ENCODE peak calls at places on chromosomes 7 and 10, in six cellular contexts. One of them, this sample, is unnamed.

GRCh38 chr7:155166673-155167370 is 96.7 kb downstream of the HTR5A start:
- DNase-seq in NCI-H460: peak
- DNase-seq in activated T-helper 1 cell treated with anti-CD3 and anti-CD28 coated beads, Interleukin-12 subunit alpha, Interleukin-12 subunit beta, Interleukin-2, Interleukin-4 antibody, amounts not matched to agents 30 ng/mL and 10 ng/mL and 1 ng/mL, durations not matched to agents 14 hours and 24 hours and 36 hours: no peak
- DNase-seq in thoracic aorta: no peak
- DNase-seq in fibroblast of lung: peak
- DNase-seq in OCI-M1: peak
- DNase-seq in this sample: no peak

GRCh38 chr10:71678057-71678805 is 41.3 kb downstream of the C10orf105 start:
- DNase-seq in thoracic aorta: no peak
- DNase-seq in fibroblast of lung: no peak
- DNase-seq in activated T-helper 1 cell treated with anti-CD3 and anti-CD28 coated beads, Interleukin-12 subunit alpha, Interleukin-12 subunit beta, Interleukin-2, Interleukin-4 antibody, amounts not matched to agents 30 ng/mL and 10 ng/mL and 1 ng/mL, durations not matched to agents 14 hours and 24 hours and 36 hours: no peak
- DNase-seq in NCI-H460: no peak
- DNase-seq in OCI-M1: no peak
- DNase-seq in this sample: no peak

GRCh38 chr10:123241391-123242141 is 87.4 kb downstream of the BUB3 start:
- DNase-seq in NCI-H460: no peak
- DNase-seq in thoracic aorta: no peak
- DNase-seq in activated T-helper 1 cell treated with anti-CD3 and anti-CD28 coated beads, Interleukin-12 subunit alpha, Interleukin-12 subunit beta, Interleukin-2, Interleukin-4 antibody, amounts not matched to agents 30 ng/mL and 10 ng/mL and 1 ng/mL, durations not matched to agents 14 hours and 24 hours and 36 hours: no peak
- DNase-seq in OCI-M1: no peak
- DNase-seq in fibroblast of lung: no peak
- DNase-seq in this sample: no peak

GRCh38 chr7:7920481-7920880 is 48.1 kb upstream of the GLCCI1 start:
- DNase-seq in activated T-helper 1 cell treated with anti-CD3 and anti-CD28 coated beads, Interleukin-12 subunit alpha, Interleukin-12 subunit beta, Interleukin-2, Interleukin-4 antibody, amounts not matched to agents 30 ng/mL and 10 ng/mL and 1 ng/mL, durations not matched to agents 14 hours and 24 hours and 36 hours: peak
- DNase-seq in thoracic aorta: no peak
- DNase-seq in OCI-M1: no peak
- DNase-seq in fibroblast of lung: no peak
- DNase-seq in NCI-H460: no peak
- DNase-seq in this sample: no peak

GRCh38 chr7:112481833-112482669 is 1.3 kb downstream of the LSMEM1 start:
- DNase-seq in activated T-helper 1 cell treated with anti-CD3 and anti-CD28 coated beads, Interleukin-12 subunit alpha, Interleukin-12 subunit beta, Interleukin-2, Interleukin-4 antibody, amounts not matched to agents 30 ng/mL and 10 ng/mL and 1 ng/mL, durations not matched to agents 14 hours and 24 hours and 36 hours: no peak
- DNase-seq in thoracic aorta: peak
- DNase-seq in NCI-H460: peak
- DNase-seq in fibroblast of lung: peak
- DNase-seq in OCI-M1: peak
- DNase-seq in this sample: no peak

GRCh38 chr10:50988792-50989191 is 85.5 kb upstream of the PRKG1 start:
- DNase-seq in activated T-helper 1 cell treated with anti-CD3 and anti-CD28 coated beads, Interleukin-12 subunit alpha, Interleukin-12 subunit beta, Interleukin-2, Interleukin-4 antibody, amounts not matched to agents 30 ng/mL and 10 ng/mL and 1 ng/mL, durations not matched to agents 14 hours and 24 hours and 36 hours: no peak
- DNase-seq in thoracic aorta: no peak
- DNase-seq in fibroblast of lung: peak
- DNase-seq in NCI-H460: no peak
- DNase-seq in OCI-M1: peak
- DNase-seq in this sample: no peak

GRCh38 chr7:158447206-158448171 is 140.1 kb downstream of the PTPRN2 start:
- DNase-seq in fibroblast of lung: no peak
- DNase-seq in OCI-M1: no peak
- DNase-seq in NCI-H460: no peak
- DNase-seq in thoracic aorta: no peak
- DNase-seq in activated T-helper 1 cell treated with anti-CD3 and anti-CD28 coated beads, Interleukin-12 subunit alpha, Interleukin-12 subunit beta, Interleukin-2, Interleukin-4 antibody, amounts not matched to agents 30 ng/mL and 10 ng/mL and 1 ng/mL, durations not matched to agents 14 hours and 24 hours and 36 hours: no peak
- DNase-seq in this sample: no peak

GRCh38 chr10:68327889-68328786 is 3.7 kb upstream of the HNRNPH3 start:
- DNase-seq in NCI-H460: peak
- DNase-seq in thoracic aorta: no peak
- DNase-seq in activated T-helper 1 cell treated with anti-CD3 and anti-CD28 coated beads, Interleukin-12 subunit alpha, Interleukin-12 subunit beta, Interleukin-2, Interleukin-4 antibody, amounts not matched to agents 30 ng/mL and 10 ng/mL and 1 ng/mL, durations not matched to agents 14 hours and 24 hours and 36 hours: no peak
- DNase-seq in OCI-M1: peak
- DNase-seq in fibroblast of lung: peak
- DNase-seq in this sample: no peak

GRCh38 chr7:67301667-67302066 is 305.0 kb downstream of the TYW1 start:
- DNase-seq in OCI-M1: no peak
- DNase-seq in NCI-H460: no peak
- DNase-seq in thoracic aorta: no peak
- DNase-seq in activated T-helper 1 cell treated with anti-CD3 and anti-CD28 coated beads, Interleukin-12 subunit alpha, Interleukin-12 subunit beta, Interleukin-2, Interleukin-4 antibody, amounts not matched to agents 30 ng/mL and 10 ng/mL and 1 ng/mL, durations not matched to agents 14 hours and 24 hours and 36 hours: no peak
- DNase-seq in fibroblast of lung: peak
- DNase-seq in this sample: no peak

GRCh38 chr10:76086571-76087260 is 655.3 kb downstream of the LRMDA start:
- DNase-seq in activated T-helper 1 cell treated with anti-CD3 and anti-CD28 coated beads, Interleukin-12 subunit alpha, Interleukin-12 subunit beta, Interleukin-2, Interleukin-4 antibody, amounts not matched to agents 30 ng/mL and 10 ng/mL and 1 ng/mL, durations not matched to agents 14 hours and 24 hours and 36 hours: no peak
- DNase-seq in OCI-M1: peak
- DNase-seq in NCI-H460: no peak
- DNase-seq in thoracic aorta: no peak
- DNase-seq in fibroblast of lung: peak
- DNase-seq in this sample: no peak

GRCh38 chr10:78614744-78615143 is 454.0 kb upstream of the ZMIZ1 start:
- DNase-seq in fibroblast of lung: no peak
- DNase-seq in activated T-helper 1 cell treated with anti-CD3 and anti-CD28 coated beads, Interleukin-12 subunit alpha, Interleukin-12 subunit beta, Interleukin-2, Interleukin-4 antibody, amounts not matched to agents 30 ng/mL and 10 ng/mL and 1 ng/mL, durations not matched to agents 14 hours and 24 hours and 36 hours: no peak
- DNase-seq in NCI-H460: no peak
- DNase-seq in thoracic aorta: no peak
- DNase-seq in OCI-M1: no peak
- DNase-seq in this sample: no peak

GRCh38 chr7:6546852-6547251 is 4.4 kb downstream of the GRID2IP start:
- DNase-seq in NCI-H460: no peak
- DNase-seq in OCI-M1: no peak
- DNase-seq in fibroblast of lung: no peak
- DNase-seq in activated T-helper 1 cell treated with anti-CD3 and anti-CD28 coated beads, Interleukin-12 subunit alpha, Interleukin-12 subunit beta, Interleukin-2, Interleukin-4 antibody, amounts not matched to agents 30 ng/mL and 10 ng/mL and 1 ng/mL, durations not matched to agents 14 hours and 24 hours and 36 hours: no peak
- DNase-seq in thoracic aorta: no peak
- DNase-seq in this sample: no peak

GRCh38 chr10:51510231-51510630 is 189.2 kb downstream of the CSTF2T start:
- DNase-seq in thoracic aorta: no peak
- DNase-seq in OCI-M1: no peak
- DNase-seq in fibroblast of lung: peak
- DNase-seq in activated T-helper 1 cell treated with anti-CD3 and anti-CD28 coated beads, Interleukin-12 subunit alpha, Interleukin-12 subunit beta, Interleukin-2, Interleukin-4 antibody, amounts not matched to agents 30 ng/mL and 10 ng/mL and 1 ng/mL, durations not matched to agents 14 hours and 24 hours and 36 hours: no peak
- DNase-seq in NCI-H460: no peak
- DNase-seq in this sample: no peak

GRCh38 chr7:90594791-90595317 is 1.3 kb upstream of the CDK14 start:
- DNase-seq in thoracic aorta: peak
- DNase-seq in OCI-M1: no peak
- DNase-seq in fibroblast of lung: peak
- DNase-seq in NCI-H460: peak
- DNase-seq in activated T-helper 1 cell treated with anti-CD3 and anti-CD28 coated beads, Interleukin-12 subunit alpha, Interleukin-12 subunit beta, Interleukin-2, Interleukin-4 antibody, amounts not matched to agents 30 ng/mL and 10 ng/mL and 1 ng/mL, durations not matched to agents 14 hours and 24 hours and 36 hours: no peak
- DNase-seq in this sample: no peak

GRCh38 chr7:43201912-43202311 is 89.5 kb downstream of the HECW1 start:
- DNase-seq in activated T-helper 1 cell treated with anti-CD3 and anti-CD28 coated beads, Interleukin-12 subunit alpha, Interleukin-12 subunit beta, Interleukin-2, Interleukin-4 antibody, amounts not matched to agents 30 ng/mL and 10 ng/mL and 1 ng/mL, durations not matched to agents 14 hours and 24 hours and 36 hours: no peak
- DNase-seq in fibroblast of lung: peak
- DNase-seq in NCI-H460: no peak
- DNase-seq in OCI-M1: no peak
- DNase-seq in thoracic aorta: no peak
- DNase-seq in this sample: no peak

GRCh38 chr10:45487738-45488137 is 113.7 kb downstream of the ALOX5 start:
- DNase-seq in activated T-helper 1 cell treated with anti-CD3 and anti-CD28 coated beads, Interleukin-12 subunit alpha, Interleukin-12 subunit beta, Interleukin-2, Interleukin-4 antibody, amounts not matched to agents 30 ng/mL and 10 ng/mL and 1 ng/mL, durations not matched to agents 14 hours and 24 hours and 36 hours: no peak
- DNase-seq in thoracic aorta: no peak
- DNase-seq in NCI-H460: no peak
- DNase-seq in OCI-M1: no peak
- DNase-seq in fibroblast of lung: no peak
- DNase-seq in this sample: no peak

GRCh38 chr7:158325530-158326381 is 261.9 kb downstream of the PTPRN2 start:
- DNase-seq in fibroblast of lung: no peak
- DNase-seq in activated T-helper 1 cell treated with anti-CD3 and anti-CD28 coated beads, Interleukin-12 subunit alpha, Interleukin-12 subunit beta, Interleukin-2, Interleukin-4 antibody, amounts not matched to agents 30 ng/mL and 10 ng/mL and 1 ng/mL, durations not matched to agents 14 hours and 24 hours and 36 hours: no peak
- DNase-seq in NCI-H460: no peak
- DNase-seq in OCI-M1: no peak
- DNase-seq in thoracic aorta: no peak
- DNase-seq in this sample: no peak

GRCh38 chr10:98186681-98187080 is 52.2 kb downstream of the R3HCC1L start:
- DNase-seq in fibroblast of lung: no peak
- DNase-seq in OCI-M1: no peak
- DNase-seq in NCI-H460: no peak
- DNase-seq in activated T-helper 1 cell treated with anti-CD3 and anti-CD28 coated beads, Interleukin-12 subunit alpha, Interleukin-12 subunit beta, Interleukin-2, Interleukin-4 antibody, amounts not matched to agents 30 ng/mL and 10 ng/mL and 1 ng/mL, durations not matched to agents 14 hours and 24 hours and 36 hours: no peak
- DNase-seq in thoracic aorta: no peak
- DNase-seq in this sample: no peak

GRCh38 chr7:149496642-149497391 is 792 bp downstream of the ZNF746 start:
- DNase-seq in OCI-M1: peak
- DNase-seq in thoracic aorta: no peak
- DNase-seq in activated T-helper 1 cell treated with anti-CD3 and anti-CD28 coated beads, Interleukin-12 subunit alpha, Interleukin-12 subunit beta, Interleukin-2, Interleukin-4 antibody, amounts not matched to agents 30 ng/mL and 10 ng/mL and 1 ng/mL, durations not matched to agents 14 hours and 24 hours and 36 hours: peak
- DNase-seq in NCI-H460: peak
- DNase-seq in fibroblast of lung: peak
- DNase-seq in this sample: peak

GRCh38 chr10:102802920-102803534 is 34.2 kb downstream of the CYP17A1 start:
- DNase-seq in activated T-helper 1 cell treated with anti-CD3 and anti-CD28 coated beads, Interleukin-12 subunit alpha, Interleukin-12 subunit beta, Interleukin-2, Interleukin-4 antibody, amounts not matched to agents 30 ng/mL and 10 ng/mL and 1 ng/mL, durations not matched to agents 14 hours and 24 hours and 36 hours: peak
- DNase-seq in OCI-M1: no peak
- DNase-seq in thoracic aorta: no peak
- DNase-seq in fibroblast of lung: peak
- DNase-seq in NCI-H460: no peak
- DNase-seq in this sample: no peak

GRCh38 chr10:102504179-102504975 is 605 bp downstream of the SUFU start:
- DNase-seq in thoracic aorta: no peak
- DNase-seq in activated T-helper 1 cell treated with anti-CD3 and anti-CD28 coated beads, Interleukin-12 subunit alpha, Interleukin-12 subunit beta, Interleukin-2, Interleukin-4 antibody, amounts not matched to agents 30 ng/mL and 10 ng/mL and 1 ng/mL, durations not matched to agents 14 hours and 24 hours and 36 hours: peak
- DNase-seq in OCI-M1: peak
- DNase-seq in NCI-H460: no peak
- DNase-seq in fibroblast of lung: peak
- DNase-seq in this sample: peak

GRCh38 chr7:123538189-123538714 is 3.9 kb upstream of the IQUB start:
- DNase-seq in NCI-H460: peak
- DNase-seq in fibroblast of lung: peak
- DNase-seq in thoracic aorta: no peak
- DNase-seq in activated T-helper 1 cell treated with anti-CD3 and anti-CD28 coated beads, Interleukin-12 subunit alpha, Interleukin-12 subunit beta, Interleukin-2, Interleukin-4 antibody, amounts not matched to agents 30 ng/mL and 10 ng/mL and 1 ng/mL, durations not matched to agents 14 hours and 24 hours and 36 hours: no peak
- DNase-seq in OCI-M1: peak
- DNase-seq in this sample: no peak

GRCh38 chr10:60975716-60976115 is 31.7 kb upstream of the RHOBTB1 start:
- DNase-seq in activated T-helper 1 cell treated with anti-CD3 and anti-CD28 coated beads, Interleukin-12 subunit alpha, Interleukin-12 subunit beta, Interleukin-2, Interleukin-4 antibody, amounts not matched to agents 30 ng/mL and 10 ng/mL and 1 ng/mL, durations not matched to agents 14 hours and 24 hours and 36 hours: no peak
- DNase-seq in thoracic aorta: no peak
- DNase-seq in fibroblast of lung: peak
- DNase-seq in OCI-M1: peak
- DNase-seq in NCI-H460: no peak
- DNase-seq in this sample: no peak

GRCh38 chr10:93594518-93594917 is 6.5 kb downstream of the RBP4 start:
- DNase-seq in OCI-M1: no peak
- DNase-seq in NCI-H460: no peak
- DNase-seq in fibroblast of lung: no peak
- DNase-seq in activated T-helper 1 cell treated with anti-CD3 and anti-CD28 coated beads, Interleukin-12 subunit alpha, Interleukin-12 subunit beta, Interleukin-2, Interleukin-4 antibody, amounts not matched to agents 30 ng/mL and 10 ng/mL and 1 ng/mL, durations not matched to agents 14 hours and 24 hours and 36 hours: no peak
- DNase-seq in thoracic aorta: no peak
- DNase-seq in this sample: no peak

GRCh38 chr10:18463673-18464211 is 187.6 kb downstream of the NSUN6 start:
- DNase-seq in fibroblast of lung: no peak
- DNase-seq in NCI-H460: no peak
- DNase-seq in thoracic aorta: no peak
- DNase-seq in activated T-helper 1 cell treated with anti-CD3 and anti-CD28 coated beads, Interleukin-12 subunit alpha, Interleukin-12 subunit beta, Interleukin-2, Interleukin-4 antibody, amounts not matched to agents 30 ng/mL and 10 ng/mL and 1 ng/mL, durations not matched to agents 14 hours and 24 hours and 36 hours: no peak
- DNase-seq in OCI-M1: no peak
- DNase-seq in this sample: peak

GRCh38 chr7:3179456-3179855 is 121.6 kb upstream of the SDK1 start:
- DNase-seq in fibroblast of lung: no peak
- DNase-seq in thoracic aorta: no peak
- DNase-seq in OCI-M1: no peak
- DNase-seq in activated T-helper 1 cell treated with anti-CD3 and anti-CD28 coated beads, Interleukin-12 subunit alpha, Interleukin-12 subunit beta, Interleukin-2, Interleukin-4 antibody, amounts not matched to agents 30 ng/mL and 10 ng/mL and 1 ng/mL, durations not matched to agents 14 hours and 24 hours and 36 hours: no peak
- DNase-seq in NCI-H460: no peak
- DNase-seq in this sample: no peak

GRCh38 chr7:79091661-79092060 is 361.8 kb downstream of the MAGI2 start:
- DNase-seq in thoracic aorta: no peak
- DNase-seq in OCI-M1: no peak
- DNase-seq in fibroblast of lung: peak
- DNase-seq in NCI-H460: no peak
- DNase-seq in activated T-helper 1 cell treated with anti-CD3 and anti-CD28 coated beads, Interleukin-12 subunit alpha, Interleukin-12 subunit beta, Interleukin-2, Interleukin-4 antibody, amounts not matched to agents 30 ng/mL and 10 ng/mL and 1 ng/mL, durations not matched to agents 14 hours and 24 hours and 36 hours: no peak
- DNase-seq in this sample: no peak

GRCh38 chr10:56472978-56473377 is 111.9 kb upstream of the ZWINT start:
- DNase-seq in thoracic aorta: no peak
- DNase-seq in OCI-M1: no peak
- DNase-seq in fibroblast of lung: no peak
- DNase-seq in NCI-H460: no peak
- DNase-seq in activated T-helper 1 cell treated with anti-CD3 and anti-CD28 coated beads, Interleukin-12 subunit alpha, Interleukin-12 subunit beta, Interleukin-2, Interleukin-4 antibody, amounts not matched to agents 30 ng/mL and 10 ng/mL and 1 ng/mL, durations not matched to agents 14 hours and 24 hours and 36 hours: no peak
- DNase-seq in this sample: no peak

GRCh38 chr7:25124485-25125136 is 449 bp downstream of the CYCS start:
- DNase-seq in fibroblast of lung: peak
- DNase-seq in NCI-H460: no peak
- DNase-seq in activated T-helper 1 cell treated with anti-CD3 and anti-CD28 coated beads, Interleukin-12 subunit alpha, Interleukin-12 subunit beta, Interleukin-2, Interleukin-4 antibody, amounts not matched to agents 30 ng/mL and 10 ng/mL and 1 ng/mL, durations not matched to agents 14 hours and 24 hours and 36 hours: peak
- DNase-seq in OCI-M1: peak
- DNase-seq in thoracic aorta: no peak
- DNase-seq in this sample: no peak

GRCh38 chr10:34567854-34568253 is 247.2 kb downstream of the PARD3 start:
- DNase-seq in thoracic aorta: no peak
- DNase-seq in OCI-M1: no peak
- DNase-seq in fibroblast of lung: no peak
- DNase-seq in activated T-helper 1 cell treated with anti-CD3 and anti-CD28 coated beads, Interleukin-12 subunit alpha, Interleukin-12 subunit beta, Interleukin-2, Interleukin-4 antibody, amounts not matched to agents 30 ng/mL and 10 ng/mL and 1 ng/mL, durations not matched to agents 14 hours and 24 hours and 36 hours: no peak
- DNase-seq in NCI-H460: no peak
- DNase-seq in this sample: no peak

GRCh38 chr7:80263321-80263720 is 128.7 kb downstream of the GNAI1 start:
- DNase-seq in thoracic aorta: no peak
- DNase-seq in NCI-H460: no peak
- DNase-seq in OCI-M1: no peak
- DNase-seq in fibroblast of lung: peak
- DNase-seq in activated T-helper 1 cell treated with anti-CD3 and anti-CD28 coated beads, Interleukin-12 subunit alpha, Interleukin-12 subunit beta, Interleukin-2, Interleukin-4 antibody, amounts not matched to agents 30 ng/mL and 10 ng/mL and 1 ng/mL, durations not matched to agents 14 hours and 24 hours and 36 hours: no peak
- DNase-seq in this sample: no peak

GRCh38 chr10:35386594-35387174 is 50.4 kb downstream of the CCNY start:
- DNase-seq in thoracic aorta: no peak
- DNase-seq in NCI-H460: peak
- DNase-seq in OCI-M1: peak
- DNase-seq in fibroblast of lung: peak
- DNase-seq in activated T-helper 1 cell treated with anti-CD3 and anti-CD28 coated beads, Interleukin-12 subunit alpha, Interleukin-12 subunit beta, Interleukin-2, Interleukin-4 antibody, amounts not matched to agents 30 ng/mL and 10 ng/mL and 1 ng/mL, durations not matched to agents 14 hours and 24 hours and 36 hours: no peak
- DNase-seq in this sample: peak

GRCh38 chr10:132712698-132713232 is 73.2 kb downstream of the NKX6-2 start:
- DNase-seq in NCI-H460: no peak
- DNase-seq in thoracic aorta: no peak
- DNase-seq in activated T-helper 1 cell treated with anti-CD3 and anti-CD28 coated beads, Interleukin-12 subunit alpha, Interleukin-12 subunit beta, Interleukin-2, Interleukin-4 antibody, amounts not matched to agents 30 ng/mL and 10 ng/mL and 1 ng/mL, durations not matched to agents 14 hours and 24 hours and 36 hours: no peak
- DNase-seq in fibroblast of lung: no peak
- DNase-seq in OCI-M1: no peak
- DNase-seq in this sample: peak

GRCh38 chr10:48609441-48609840 is 4.6 kb upstream of the ARHGAP22 start:
- DNase-seq in activated T-helper 1 cell treated with anti-CD3 and anti-CD28 coated beads, Interleukin-12 subunit alpha, Interleukin-12 subunit beta, Interleukin-2, Interleukin-4 antibody, amounts not matched to agents 30 ng/mL and 10 ng/mL and 1 ng/mL, durations not matched to agents 14 hours and 24 hours and 36 hours: no peak
- DNase-seq in fibroblast of lung: no peak
- DNase-seq in OCI-M1: no peak
- DNase-seq in thoracic aorta: no peak
- DNase-seq in NCI-H460: no peak
- DNase-seq in this sample: no peak

GRCh38 chr10:104766341-104766740 is 125.3 kb downstream of the SORCS3 start:
- DNase-seq in OCI-M1: no peak
- DNase-seq in thoracic aorta: no peak
- DNase-seq in fibroblast of lung: no peak
- DNase-seq in NCI-H460: no peak
- DNase-seq in activated T-helper 1 cell treated with anti-CD3 and anti-CD28 coated beads, Interleukin-12 subunit alpha, Interleukin-12 subunit beta, Interleukin-2, Interleukin-4 antibody, amounts not matched to agents 30 ng/mL and 10 ng/mL and 1 ng/mL, durations not matched to agents 14 hours and 24 hours and 36 hours: no peak
- DNase-seq in this sample: no peak

GRCh38 chr7:101174322-101174854 is 5.7 kb downstream of the NAT16 start:
- DNase-seq in fibroblast of lung: no peak
- DNase-seq in thoracic aorta: no peak
- DNase-seq in NCI-H460: no peak
- DNase-seq in activated T-helper 1 cell treated with anti-CD3 and anti-CD28 coated beads, Interleukin-12 subunit alpha, Interleukin-12 subunit beta, Interleukin-2, Interleukin-4 antibody, amounts not matched to agents 30 ng/mL and 10 ng/mL and 1 ng/mL, durations not matched to agents 14 hours and 24 hours and 36 hours: no peak
- DNase-seq in OCI-M1: no peak
- DNase-seq in this sample: no peak

This sample was measured in Right ventricle myocardium superior.